ENCODE peak calls at places on chromosome 13, in four cellular contexts. Y is SJCRH30, M is neural crest cell, E is germinal center. A is an unnamed sample.

GRCh38 chr13:20035130-20035529 is 76.6 kb downstream of the ZMYM2 start:
- DNase-seq in Y (no peak), M (no peak), E (no peak), A (no peak)

GRCh38 chr13:97975851-97976550 is 22.5 kb downstream of the IPO5 start:
- DNase-seq in Y (peak), M (peak), E (peak), A (peak)

GRCh38 chr13:78317030-78317429 is 286.3 kb downstream of the POU4F1 start:
- DNase-seq in Y (peak), M (no peak), E (no peak), A (no peak)

GRCh38 chr13:20411638-20412342 is 113.9 kb downstream of the CRYL1 start:
- DNase-seq in Y (no peak), M (no peak), E (no peak), A (no peak)

GRCh38 chr13:29743229-29743786 is 107.1 kb downstream of the UBL3 start:
- DNase-seq in Y (peak), M (no peak), E (no peak), A (no peak)

GRCh38 chr13:66794340-66795031 is 435.6 kb downstream of the PCDH9 start:
- DNase-seq in Y (peak), M (no peak), E (no peak), A (no peak)

GRCh38 chr13:36158606-36159005 is 27.4 kb upstream of the DCLK1 start:
- DNase-seq in Y (no peak), M (no peak), E (no peak), A (no peak)

GRCh38 chr13:39111145-39111544 is 72.9 kb downstream of the NHLRC3 start:
- DNase-seq in Y (no peak), M (no peak), E (no peak), A (no peak)

GRCh38 chr13:27962128-27962841 is 6.8 kb downstream of the CDX2 start:
- DNase-seq in Y (no peak), M (no peak), E (no peak), A (no peak)

GRCh38 chr13:98033277-98034247 is 80.1 kb downstream of the IPO5 start:
- DNase-seq in Y (peak), M (peak), E (no peak), A (no peak)

GRCh38 chr13:48431987-48432615 is 19.2 kb upstream of the LPAR6 start:
- DNase-seq in Y (peak), M (no peak), E (no peak), A (no peak)

GRCh38 chr13:106633321-106633720 is 65.4 kb upstream of the ARGLU1 start:
- DNase-seq in Y (peak), M (no peak), E (no peak), A (no peak)

GRCh38 chr13:51817717-51818116 is 13.8 kb upstream of the DHRS12 start:
- DNase-seq in Y (no peak), M (no peak), E (no peak), A (no peak)

GRCh38 chr13:79457948-79458347 is 23.0 kb upstream of the NDFIP2 start:
- DNase-seq in Y (no peak), M (no peak), E (no peak), A (no peak)

GRCh38 chr13:113329656-113330312 is 32.7 kb downstream of the LAMP1 start:
- DNase-seq in Y (no peak), M (no peak), E (no peak), A (no peak)

GRCh38 chr13:75633285-75633684 is 2.8 kb upstream of the LMO7 start:
- DNase-seq in Y (no peak), M (no peak), E (no peak), A (no peak)

GRCh38 chr13:19955873-19956559 is 2.5 kb upstream of the ZMYM2 start:
- DNase-seq in Y (no peak), M (no peak), E (no peak), A (no peak)

GRCh38 chr13:81275666-81276258 is 934.8 kb upstream of the SPRY2 start:
- DNase-seq in Y (peak), M (no peak), E (no peak), A (no peak)

GRCh38 chr13:94217370-94217769 is 262.1 kb downstream of the DCT start:
- DNase-seq in Y (no peak), M (no peak), E (no peak), A (no peak)

GRCh38 chr13:99655351-99656091 is 154.2 kb downstream of the TM9SF2 start:
- DNase-seq in Y (no peak), M (no peak), E (no peak), A (no peak)

A was measured in iPS DF 19.7.